ENCODE peak calls at places on chromosomes 1 and 21, in five cellular contexts. H is adrenal gland, J is endothelial cell of umbilical vein, F is esophagus squamous epithelium, B is heart left ventricle. T is an unnamed sample. For H3K4me1, the result is how much of the 10 kb centered on the place peaks cover.

GRCh38 chr1:154784924-154785531 is 85.1 kb downstream of the KCNN3 start:
- DNase-seq in H (no peak), J (peak), F (no peak), B (no peak), T (no peak)

GRCh38 chr21:40615503-40616376 is 231.2 kb downstream of the DSCAM start:
- DNase-seq in H (no peak), J (no peak), F (no peak), B (no peak), T (no peak)

GRCh38 chr1:87684194-87684593 is 355.5 kb downstream of the LMO4 start:
- DNase-seq in H (no peak), J (peak), F (no peak), B (peak), T (no peak)

GRCh38 chr1:84834419-84835064 is 58.5 kb downstream of the LPAR3 start:
- DNase-seq in H (no peak), J (peak), F (no peak), B (no peak), T (no peak)

GRCh38 chr1:210937846-210938245 is 196.1 kb downstream of the KCNH1 start:
- DNase-seq in H (no peak), J (no peak), F (no peak), B (no peak), T (no peak)

GRCh38 chr1:93904228-93904627 is 5.0 kb downstream of the GCLM start:
- DNase-seq in H (no peak), J (peak), F (no peak), B (no peak), T (no peak)

GRCh38 chr1:77218477-77219165 is 609 bp downstream of the PIGK start:
- DNase-seq in H (no peak), J (no peak), F (no peak), B (no peak), T (no peak)

GRCh38 chr1:151994956-151995355 is 1.3 kb upstream of the S100A10 start:
- DNase-seq in H (peak), J (peak), F (no peak), B (no peak), T (no peak)

GRCh38 chr1:158334601-158335292 is 3.4 kb upstream of the CD1B start:
- DNase-seq in H (no peak), J (no peak), F (no peak), B (no peak), T (no peak)

GRCh38 chr1:57195436-57195941 is 228.4 kb downstream of the DAB1 start:
- DNase-seq in H (no peak), J (no peak), F (no peak), B (no peak), T (no peak)

GRCh38 chr1:47809301-47810084 is 187.7 kb downstream of the TRABD2B start:
- DNase-seq in H (no peak), J (no peak), F (no peak), B (no peak), T (no peak)

GRCh38 chr1:147169171-147169570 is 3.1 kb downstream of the PRKAB2 start:
- DNase-seq in H (no peak), J (no peak), F (no peak), B (no peak), T (no peak)

GRCh38 chr1:93447481-93448291 is at the start of gene FNBP1L:
- DNase-seq in H (peak), J (peak), F (no peak), B (peak), T (peak)

GRCh38 chr1:203296456-203297073 is 8.8 kb upstream of the BTG2 start:
- DNase-seq in H (no peak), J (no peak), F (no peak), B (peak), T (no peak)

GRCh38 chr1:221276911-221277310 is 397.7 kb downstream of the HLX start:
- DNase-seq in H (no peak), J (no peak), F (no peak), B (no peak), T (no peak)

GRCh38 chr1:228742535-228742934 is 7.3 kb downstream of the RHOU start:
- DNase-seq in H (no peak), J (no peak), F (no peak), B (no peak), T (no peak)

GRCh38 chr1:8818325-8818775 is 910 bp upstream of the RERE start:
- DNase-seq in H (peak), J (peak), F (no peak), B (peak), T (no peak)

DNA sequence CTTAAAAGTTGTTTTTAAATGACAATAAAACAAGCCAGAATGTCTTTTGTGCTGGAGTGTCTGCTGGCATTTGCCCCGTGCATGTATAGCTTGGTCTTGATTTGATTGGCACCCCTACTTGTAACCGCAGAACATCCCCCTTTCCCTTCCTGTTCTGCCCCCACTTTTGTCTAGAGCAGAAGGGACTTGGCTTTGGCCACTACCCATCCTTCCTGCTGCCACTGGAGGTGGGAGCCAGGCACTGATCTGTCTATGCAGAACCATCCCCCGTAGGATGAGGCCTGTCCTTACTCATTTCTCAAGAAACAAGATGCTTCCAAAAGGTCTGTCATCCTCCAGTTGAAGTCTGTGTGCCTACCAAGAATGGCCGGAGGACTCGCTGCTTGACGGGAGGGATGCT is 1.2 kb upstream of the SLC27A3 start:
- DNase-seq in H (no peak), J (peak), F (no peak), B (no peak), T (no peak)
- H3K4me1 ChIP-seq in H (under half), J (half or more), F (half or more), B (half or more), T (under half)

DNA sequence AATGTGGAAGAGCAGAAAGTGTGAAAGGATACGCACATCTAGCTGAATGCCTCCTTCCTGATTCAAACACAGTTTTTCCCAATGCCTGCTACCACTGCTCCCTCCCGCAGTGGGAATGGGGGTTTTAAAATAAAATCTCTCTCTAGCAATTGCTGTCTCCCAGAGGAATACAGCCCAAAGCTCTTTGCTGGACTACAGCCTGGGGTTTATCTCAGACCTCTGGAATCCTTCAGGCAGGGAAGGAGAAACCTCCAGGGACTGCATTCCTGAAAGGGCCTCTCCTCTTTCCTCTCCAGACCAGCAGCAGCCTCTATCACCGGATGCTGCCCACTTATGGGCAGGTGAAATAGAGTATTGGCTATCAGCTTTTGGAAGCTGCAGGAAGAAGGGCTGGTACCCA is 6.3 kb downstream of the IER5 start:
- DNase-seq in H (peak), J (no peak), F (no peak), B (peak), T (no peak)
- TF ChIP-seq POLR2A in H (no peak), J (peak), F (no peak), B (no peak), T (no peak)

GRCh38 chr1:111191496-111191895 is 8.9 kb downstream of the DENND2D start:
- DNase-seq in H (no peak), J (no peak), F (no peak), B (no peak), T (no peak)

GRCh38 chr1:111193712-111194480 is 6.5 kb downstream of the DENND2D start:
- DNase-seq in H (no peak), J (no peak), F (no peak), B (no peak), T (no peak)

GRCh38 chr1:111190931-111191451 is 9.5 kb downstream of the DENND2D start:
- DNase-seq in H (peak), J (no peak), F (no peak), B (no peak), T (no peak)

GRCh38 chr1:111192643-111193519 is 7.6 kb downstream of the DENND2D start:
- DNase-seq in H (peak), J (peak), F (no peak), B (no peak), T (no peak)

GRCh38 chr1:111192074-111192473 is 8.4 kb downstream of the DENND2D start:
- DNase-seq in H (no peak), J (no peak), F (no peak), B (no peak), T (no peak)
- H3K4me1 ChIP-seq in H (under half), J (under half), F (half or more), B (under half), T (under half)

DNA sequence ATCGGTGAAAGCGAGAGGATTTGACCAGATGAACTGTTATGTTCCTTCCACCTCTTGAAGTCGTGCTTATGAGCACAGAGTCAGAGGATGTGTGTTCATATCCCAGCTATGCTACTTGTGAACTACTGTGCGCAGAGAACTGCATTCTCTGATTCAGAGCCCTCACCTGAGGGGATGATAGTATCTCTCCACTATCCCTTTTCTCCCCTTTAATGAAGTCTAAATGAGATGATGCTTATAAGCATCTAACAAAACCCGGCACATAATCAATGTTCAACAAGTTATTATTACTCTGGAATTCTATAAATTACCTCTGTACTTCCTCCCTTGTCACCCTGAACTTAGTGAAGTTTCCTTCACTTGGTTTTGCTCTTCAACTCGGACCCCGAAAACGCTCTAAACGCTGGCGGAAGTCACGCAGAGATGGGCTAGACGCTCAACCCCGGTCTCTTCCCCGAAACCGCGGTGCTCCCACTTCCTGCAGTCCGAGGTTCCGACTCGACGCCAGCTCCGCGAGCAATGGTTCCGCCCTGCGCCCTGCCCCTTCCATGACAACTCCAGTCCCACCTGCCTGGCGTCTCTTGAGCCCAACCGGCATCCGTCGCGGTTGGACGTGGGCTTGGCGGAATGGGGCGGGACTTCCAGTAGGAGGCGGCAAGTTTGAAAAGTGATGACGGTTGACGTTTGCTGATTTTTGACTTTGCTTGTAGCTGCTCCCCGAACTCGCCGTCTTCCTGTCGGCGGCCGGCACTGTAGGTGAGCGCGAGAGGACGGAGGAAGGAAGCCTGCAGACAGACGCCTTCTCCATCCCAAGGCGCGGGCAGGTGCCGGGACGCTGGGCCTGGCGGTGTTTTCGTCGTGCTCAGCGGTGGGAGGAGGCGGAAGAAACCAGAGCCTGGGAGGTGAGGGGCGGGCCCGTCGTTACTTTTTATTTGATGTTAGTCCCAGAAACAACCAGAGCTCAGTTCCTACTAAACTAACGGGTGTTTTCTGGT is at the start of gene NUF2:
- DNase-seq in H (peak), J (peak), F (peak), B (peak), T (peak)
- TF ChIP-seq POLR2A in H (peak), J (peak), F (no peak), B (no peak), T (no peak)

GRCh38 chr1:117389284-117389683 is 22.0 kb downstream of the MAN1A2 start:
- DNase-seq in H (no peak), J (no peak), F (no peak), B (peak), T (no peak)
- H3K4me1 ChIP-seq in H (under half), J (under half), F (under half), B (half or more), T (under half)

DNA sequence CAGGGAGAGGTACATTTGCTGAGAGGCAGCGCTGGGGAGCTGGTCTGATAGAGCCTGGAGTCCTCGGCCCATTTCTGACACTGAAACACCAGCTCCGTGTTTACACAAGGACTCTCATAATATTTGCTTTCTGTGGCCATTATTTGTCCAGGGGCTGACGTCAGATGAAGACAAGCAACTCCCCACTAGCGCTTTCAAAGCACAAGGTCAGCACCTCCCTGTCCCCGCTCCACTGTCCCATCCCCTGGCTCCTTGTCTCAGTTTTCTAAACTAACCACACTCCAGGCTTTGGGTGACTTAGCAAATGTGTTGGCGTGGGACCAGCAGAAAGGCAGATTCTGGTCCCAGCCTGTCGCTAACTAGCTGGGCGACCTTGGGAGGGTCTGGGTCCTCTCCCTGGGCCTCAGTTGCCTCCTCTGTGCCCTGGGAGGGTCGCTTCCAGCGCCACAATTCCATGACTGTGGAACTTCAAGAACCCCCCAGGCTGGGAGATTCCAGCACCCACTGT is 37.4 kb upstream of the ZBTB40 start:
- DNase-seq in H (peak), J (no peak), F (no peak), B (no peak), T (peak)
- TF ChIP-seq POLR2A in H (no peak), J (no peak), F (no peak), B (no peak), T (no peak)

GRCh38 chr1:41498809-41499208 is 14.3 kb upstream of the EDN2 start:
- DNase-seq in H (peak), J (no peak), F (no peak), B (peak), T (peak)
- H3K4me1 ChIP-seq in H (under half), J (under half), F (half or more), B (half or more), T (under half)

GRCh38 chr1:212108981-212109380 is 73.4 kb downstream of the DTL start:
- DNase-seq in H (no peak), J (no peak), F (no peak), B (no peak), T (no peak)

GRCh38 chr1:212108187-212108586 is 72.6 kb downstream of the DTL start:
- DNase-seq in H (no peak), J (no peak), F (no peak), B (no peak), T (no peak)

GRCh38 chr1:212107481-212107880 is 71.9 kb downstream of the DTL start:
- DNase-seq in H (no peak), J (peak), F (no peak), B (no peak), T (no peak)

GRCh38 chr1:212110617-212111016 is 75.1 kb downstream of the DTL start:
- DNase-seq in H (no peak), J (peak), F (no peak), B (peak), T (no peak)

DNA sequence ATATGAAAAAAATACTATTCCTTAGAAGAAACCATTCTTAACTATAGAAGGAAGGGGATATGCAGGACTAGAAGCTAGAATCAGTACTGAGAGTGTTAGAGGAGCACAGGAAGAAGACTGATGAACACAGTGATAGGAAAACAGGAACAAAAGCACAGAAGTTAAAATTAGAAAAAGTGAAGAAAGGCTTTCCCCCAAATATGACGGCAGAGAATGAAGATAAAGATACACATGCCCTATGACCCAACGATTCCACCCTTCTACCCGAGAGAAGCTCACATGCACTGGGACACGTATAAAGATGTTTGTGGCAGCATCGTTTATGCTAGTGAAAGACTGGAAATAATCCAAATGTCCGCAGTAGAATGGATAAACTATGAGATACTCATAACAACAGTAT is 74.2 kb downstream of the DTL start:
- DNase-seq in H (no peak), J (no peak), F (no peak), B (no peak), T (no peak)
- TF ChIP-seq POLR2A in H (no peak), J (no peak), F (no peak), B (no peak), T (no peak)

GRCh38 chr21:23811802-23812201 is 1795.5 kb downstream of the MRPL39 start:
- DNase-seq in H (no peak), J (no peak), F (no peak), B (no peak), T (no peak)
- H3K4me1 ChIP-seq in H (under half), J (under half), F (under half), B (under half), T (under half)

GRCh38 chr1:145705634-145706033 is 1.5 kb downstream of the PDZK1 start:
- DNase-seq in H (no peak), J (no peak), F (no peak), B (no peak), T (no peak)

GRCh38 chr1:145702826-145703225 is 4.3 kb downstream of the PDZK1 start:
- DNase-seq in H (no peak), J (no peak), F (no peak), B (no peak), T (no peak)

GRCh38 chr1:145708063-145708462 is 895 bp upstream of the PDZK1 start:
- DNase-seq in H (peak), J (no peak), F (no peak), B (no peak), T (no peak)

GRCh38 chr1:145707183-145707867 is at the start of gene PDZK1:
- DNase-seq in H (peak), J (no peak), F (no peak), B (no peak), T (no peak)

DNA sequence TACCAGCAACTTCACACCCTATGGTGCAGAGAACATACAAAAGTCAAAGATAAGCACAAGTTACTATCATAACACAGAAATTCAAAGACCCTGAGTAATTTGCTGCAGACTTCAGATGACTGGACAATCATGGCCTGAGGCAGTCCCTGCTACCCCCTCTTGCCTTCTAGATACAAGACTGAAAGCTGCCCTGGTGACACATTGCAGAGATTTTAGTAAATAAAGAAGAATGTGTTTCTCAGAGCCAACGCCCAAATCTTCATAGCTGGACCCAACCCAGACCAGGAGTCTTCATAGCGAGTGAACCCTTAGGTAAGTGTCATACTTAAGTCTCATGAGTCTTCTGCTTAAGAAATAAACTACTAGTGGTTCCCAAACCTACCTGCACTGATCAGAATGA is 886 bp downstream of the PDZK1 start:
- DNase-seq in H (no peak), J (no peak), F (no peak), B (no peak), T (no peak)
- TF ChIP-seq POLR2A in H (no peak), J (no peak), F (no peak), B (no peak), T (no peak)

T was measured in breast epithelium.